ENCODE peak calls at places on chromosomes 6 and 20, in eight cellular contexts. X is lower lobe of right lung, P is spleen, C is breast epithelium, S is GM23338, B is PC-3, J is adrenal gland, K is left lung. W is an unnamed sample.

GRCh38 chr20:16220826-16221225 is 352.4 kb downstream of the KIF16B start:
- DNase-seq in K (no peak), P (no peak), X (no peak), S (no peak), B (no peak), J (no peak), C (no peak), W (no peak)

GRCh38 chr6:43770417-43771209 is 602 bp downstream of the VEGFA start:
- DNase-seq in J (peak; percentile 83), X (peak; percentile 85), K (peak; percentile 94), S (peak; percentile 75), B (peak; percentile 43), P (peak; percentile 89), C (peak; percentile 52), W (peak; percentile 63)

GRCh38 chr6:151004415-151005024 is 139.0 kb downstream of the MTHFD1L start:
- DNase-seq in X (no peak), P (no peak), K (no peak), S (no peak), C (no peak), J (no peak), B (peak; percentile 91), W (no peak)

GRCh38 chr6:44489912-44490604 is 102.6 kb downstream of the CDC5L start:
- DNase-seq in K (no peak), J (peak; percentile 53), X (no peak), C (peak; percentile 53), S (no peak), B (peak; percentile 96), P (no peak), W (no peak)

GRCh38 chr6:36488221-36488620 is 45.4 kb downstream of the KCTD20 start:
- DNase-seq in P (no peak), S (no peak), K (no peak), C (no peak), B (no peak), J (no peak), X (no peak), W (no peak)

GRCh38 chr6:3458706-3459421 is 2.0 kb upstream of the SLC22A23 start:
- DNase-seq in S (peak; percentile 58), C (no peak), P (no peak), J (no peak), X (no peak), B (no peak), K (no peak), W (no peak)

GRCh38 chr6:131937703-131938631 is 13.2 kb downstream of the CCN2 start:
- DNase-seq in J (no peak), B (peak; percentile 60), P (no peak), K (no peak), X (no peak), S (no peak), C (no peak), W (no peak)

GRCh38 chr6:4948781-4949450 is 54.9 kb downstream of the RPP40 start:
- DNase-seq in S (no peak), C (no peak), B (no peak), P (no peak), J (no peak), X (no peak), K (no peak), W (no peak)

GRCh38 chr6:53894086-53894485 is 99.3 kb downstream of the LRRC1 start:
- DNase-seq in J (no peak), B (peak; percentile 50), S (no peak), X (no peak), K (no peak), P (no peak), C (no peak), W (no peak)

GRCh38 chr20:10253750-10254149 is 35.1 kb downstream of the SNAP25 start:
- DNase-seq in J (no peak), K (no peak), S (no peak), B (no peak), C (no peak), P (no peak), X (no peak), W (no peak)

GRCh38 chr6:83853178-83853967 is at the start of gene RIPPLY2:
- DNase-seq in X (peak; percentile 39), S (peak; percentile 81), C (no peak), P (peak; percentile 71), B (no peak), K (peak; percentile 78), J (peak; percentile 26), W (no peak)

GRCh38 chr6:43665376-43665775 is 20.5 kb downstream of the RSPH9 start:
- DNase-seq in J (no peak), P (no peak), X (no peak), B (peak; percentile 75), C (no peak), S (no peak), K (no peak), W (no peak)

GRCh38 chr6:4134841-4135664 is at the start of gene ECI2:
- DNase-seq in X (peak; percentile 86), K (peak; percentile 94), C (peak; percentile 50), P (peak; percentile 96), S (peak; percentile 83), J (peak; percentile 75), B (peak; percentile 48), W (peak; percentile 65)

GRCh38 chr6:111720931-111721496 is 115.3 kb upstream of the TRAF3IP2 start:
- DNase-seq in J (no peak), C (no peak), P (no peak), K (no peak), B (no peak), S (no peak), X (no peak), W (no peak)

GRCh38 chr6:111716325-111716724 is 110.6 kb upstream of the TRAF3IP2 start:
- DNase-seq in P (no peak), X (no peak), S (no peak), K (no peak), J (no peak), C (no peak), B (no peak), W (no peak)

GRCh38 chr6:111717621-111718020 is 111.9 kb upstream of the TRAF3IP2 start:
- DNase-seq in X (no peak), J (no peak), S (no peak), C (no peak), B (no peak), K (no peak), P (no peak), W (no peak)

GRCh38 chr6:111718326-111718725 is 112.6 kb upstream of the TRAF3IP2 start:
- DNase-seq in J (no peak), B (no peak), S (no peak), X (no peak), K (no peak), C (no peak), P (no peak), W (no peak)

DNA sequence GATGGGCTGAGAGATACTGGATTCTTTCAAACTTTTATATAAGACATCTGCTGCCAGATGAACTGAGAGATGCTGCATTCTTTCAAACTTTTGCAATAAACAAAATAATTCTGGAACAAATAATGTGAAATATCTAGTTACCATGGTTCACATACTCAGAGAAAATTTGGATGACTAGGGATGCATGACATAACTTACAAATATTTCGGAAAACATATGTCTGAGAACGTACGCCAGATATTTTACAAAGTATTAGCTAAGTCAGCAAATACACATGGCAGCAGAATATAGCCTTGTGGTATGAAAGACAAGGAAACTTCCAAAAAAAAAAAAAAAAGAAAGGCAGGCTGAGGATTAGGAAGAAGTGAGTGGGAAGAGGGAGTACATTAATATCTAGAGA is 113.3 kb upstream of the TRAF3IP2 start:
- DNase-seq in P (no peak), B (no peak), S (no peak), J (no peak), K (no peak), C (no peak), X (no peak), W (no peak)
- H3K4me1 ChIP-seq in P (peaks cover 41% of the 10 kb centered on the region), B (no peaks in the 10 kb centered on the region), S (peaks cover 14% of the 10 kb centered on the region), J (no peaks in the 10 kb centered on the region), K (peaks cover 30% of the 10 kb centered on the region), C (no peaks in the 10 kb centered on the region), X (peaks cover 29% of the 10 kb centered on the region), W (peaks cover 11% of the 10 kb centered on the region)

DNA sequence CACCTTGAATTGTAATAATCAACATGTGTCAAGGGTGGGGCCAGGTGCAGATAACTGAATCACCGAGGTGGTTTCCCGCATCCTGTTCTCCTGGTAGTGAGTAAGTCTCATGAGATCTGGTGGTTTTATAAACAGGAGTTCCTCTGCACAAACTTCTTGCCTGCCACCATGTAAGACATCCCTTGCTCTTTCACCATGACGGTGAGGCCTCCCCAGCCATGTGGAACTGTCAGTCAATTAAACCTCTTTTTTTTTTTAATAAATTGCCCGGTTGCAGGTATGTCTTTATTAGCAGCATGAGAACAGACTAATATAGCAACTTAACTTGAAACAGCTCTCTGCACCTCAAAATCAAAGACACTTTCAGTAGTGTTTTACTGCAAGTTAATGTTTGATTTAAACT is 121.6 kb downstream of the OGFRL1 start:
- DNase-seq in J (no peak), X (no peak), B (peak; percentile 50), S (no peak), C (no peak), P (no peak), K (no peak), W (peak; percentile 55)
- H3K4me1 ChIP-seq in J (no peaks in the 10 kb centered on the region), X (peaks cover 57% of the 10 kb centered on the region), B (peaks cover 40% of the 10 kb centered on the region), S (peaks cover 19% of the 10 kb centered on the region), C (no peaks in the 10 kb centered on the region), P (peaks cover 14% of the 10 kb centered on the region), K (peaks cover 54% of the 10 kb centered on the region), W (peaks cover 77% of the 10 kb centered on the region)

GRCh38 chr6:338815-339262 is 46.6 kb downstream of the DUSP22 start:
- DNase-seq in P (peak; percentile 42), B (no peak), S (no peak), J (no peak), X (no peak), C (no peak), K (no peak), W (no peak)

GRCh38 chr6:337782-338464 is 45.6 kb downstream of the DUSP22 start:
- DNase-seq in S (no peak), P (peak; percentile 84), J (no peak), B (no peak), C (no peak), K (no peak), X (no peak), W (no peak)

GRCh38 chr6:340181-340955 is 48.1 kb downstream of the DUSP22 start:
- DNase-seq in J (no peak), X (no peak), S (no peak), K (no peak), B (no peak), C (no peak), P (peak; percentile 81), W (no peak)

GRCh38 chr6:340991-341827 is 48.9 kb downstream of the DUSP22 start:
- DNase-seq in J (peak; percentile 65), C (no peak), P (peak; percentile 88), X (no peak), S (no peak), B (no peak), K (peak; percentile 88), W (no peak)

GRCh38 chr6:339480-339879 is 47.2 kb downstream of the DUSP22 start:
- DNase-seq in K (no peak), X (no peak), P (no peak), J (no peak), S (no peak), B (no peak), C (no peak), W (no peak)
- H3K4me1 ChIP-seq in K (peaks cover 59% of the 10 kb centered on the region), X (peaks cover 25% of the 10 kb centered on the region), P (peaks cover 82% of the 10 kb centered on the region), J (peaks cover 5% of the 10 kb centered on the region), S (no peaks in the 10 kb centered on the region), B (no peaks in the 10 kb centered on the region), C (no peaks in the 10 kb centered on the region), W (no peaks in the 10 kb centered on the region)

DNA sequence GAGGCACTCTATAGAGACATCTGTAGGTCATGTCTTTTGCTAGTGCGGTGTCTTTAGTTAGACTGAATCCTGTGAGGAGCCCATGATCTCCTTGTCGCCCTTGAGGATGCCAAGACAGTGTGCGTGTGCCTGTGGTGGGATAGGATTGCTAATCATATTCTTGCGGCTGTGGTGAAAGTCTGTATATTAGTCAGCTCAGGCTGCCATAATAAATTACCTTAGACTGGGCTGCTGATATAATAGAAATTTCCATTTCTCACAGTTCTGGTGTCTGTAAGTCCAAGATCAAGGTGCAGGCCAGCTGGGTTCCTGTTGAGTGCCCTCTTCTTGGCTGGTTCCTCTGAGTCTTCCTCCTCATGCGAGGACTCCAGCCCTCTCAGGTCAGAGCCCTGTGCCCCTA is 141.2 kb downstream of the JARID2 start:
- DNase-seq in X (no peak), S (no peak), K (no peak), C (no peak), P (no peak), J (no peak), B (no peak), W (no peak)
- H3K4me1 ChIP-seq in X (peaks cover 50% of the 10 kb centered on the region), S (peaks cover 95% of the 10 kb centered on the region), K (peaks cover 50% of the 10 kb centered on the region), C (no peaks in the 10 kb centered on the region), P (peaks cover 87% of the 10 kb centered on the region), J (peaks cover 31% of the 10 kb centered on the region), B (no peaks in the 10 kb centered on the region), W (peaks cover 22% of the 10 kb centered on the region)

W was measured in stomach.